ENCODE peak calls at places on chromosomes 13 and 19, in five cellular contexts. G is SK-N-SH, M is AG04450, X is dorsolateral prefrontal cortex, K is heart left ventricle. O is an unnamed sample.

GRCh38 chr13:33610471-33611015 is 207.4 kb upstream of the RFC3 start:
- DNase-seq in X (peak), G (no peak), M (no peak), K (peak), O (peak)

GRCh38 chr13:27599845-27600553 is 20.3 kb downstream of the LNX2 start:
- DNase-seq in G (peak), M (no peak), K (peak), X (no peak), O (no peak)

GRCh38 chr13:109036091-109036490 is 406.7 kb downstream of the MYO16 start:
- DNase-seq in X (no peak), M (no peak), G (no peak), K (no peak), O (no peak)

GRCh38 chr19:18488838-18489626 is 32.8 kb downstream of the ELL start:
- DNase-seq in G (peak), M (no peak), K (no peak), X (no peak), O (no peak)

GRCh38 chr13:46866150-46866549 is 30.7 kb downstream of the HTR2A start:
- DNase-seq in X (no peak), G (peak), M (peak), K (no peak), O (no peak)

GRCh38 chr19:18401580-18402112 is 4.2 kb upstream of the LRRC25 start:
- DNase-seq in K (peak), X (no peak), G (no peak), M (no peak), O (no peak)

GRCh38 chr13:32734511-32734910 is 148.3 kb downstream of the PDS5B start:
- DNase-seq in K (no peak), X (no peak), M (peak), G (no peak), O (no peak)

GRCh38 chr19:47399198-47399597 is 20.1 kb downstream of the MEIS3 start:
- DNase-seq in G (no peak), K (no peak), X (no peak), M (no peak), O (no peak)

GRCh38 chr13:54633461-54633860 is 1604.8 kb downstream of the OLFM4 start:
- DNase-seq in M (no peak), K (no peak), G (no peak), X (no peak), O (no peak)

GRCh38 chr19:4089400-4089908 is 22.8 kb upstream of the ZBTB7A start:
- DNase-seq in M (no peak), X (no peak), G (no peak), K (no peak), O (peak)

GRCh38 chr19:45125975-45126493 is 33.1 kb downstream of the PPP1R37 start:
- DNase-seq in K (peak), M (peak), X (no peak), G (peak), O (peak)

GRCh38 chr19:4597278-4597974 is 37.9 kb upstream of the SEMA6B start:
- DNase-seq in G (no peak), M (no peak), K (no peak), X (no peak), O (no peak)

GRCh38 chr13:110714798-110715394 is 1.4 kb downstream of the ING1 start:
- DNase-seq in X (peak), K (peak), M (no peak), G (no peak), O (no peak)

GRCh38 chr19:36152061-36152885 is at the start of gene COX7A1:
- DNase-seq in X (no peak), G (no peak), K (peak), M (no peak), O (no peak)

DNA sequence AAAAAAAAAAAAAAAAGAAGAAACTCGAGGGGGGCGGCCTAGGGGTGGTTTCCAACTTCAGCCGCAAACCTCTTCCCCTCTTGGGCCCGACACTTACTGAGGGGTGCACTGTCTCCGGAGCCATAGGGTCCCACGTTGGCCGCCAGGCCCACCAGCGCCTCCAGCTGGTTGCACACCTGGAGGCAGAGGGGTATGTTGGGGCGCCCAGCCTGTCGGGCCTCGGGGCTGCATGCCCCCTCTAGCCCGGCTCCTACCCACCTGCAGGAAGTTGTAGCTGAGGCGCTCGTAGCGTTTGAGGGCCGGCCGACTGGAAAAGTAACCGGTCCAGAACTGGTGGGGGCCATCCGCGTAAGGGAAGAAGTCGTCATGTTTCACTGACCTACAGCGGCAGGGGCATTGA is 8.6 kb downstream of the MAN2B1 start:
- DNase-seq in K (no peak), X (no peak), G (no peak), M (no peak), O (no peak)
- TF ChIP-seq CTCF in K (no peak), X (no peak), G (no peak), M (peak), O (no peak)

GRCh38 chr13:106497079-106497478 is 38.4 kb downstream of the EFNB2 start:
- DNase-seq in M (no peak), G (no peak), K (no peak), X (no peak), O (no peak)
- H3K27ac ChIP-seq in M (no peak), G (no peak), K (peak), X (peak), O (no peak)

DNA sequence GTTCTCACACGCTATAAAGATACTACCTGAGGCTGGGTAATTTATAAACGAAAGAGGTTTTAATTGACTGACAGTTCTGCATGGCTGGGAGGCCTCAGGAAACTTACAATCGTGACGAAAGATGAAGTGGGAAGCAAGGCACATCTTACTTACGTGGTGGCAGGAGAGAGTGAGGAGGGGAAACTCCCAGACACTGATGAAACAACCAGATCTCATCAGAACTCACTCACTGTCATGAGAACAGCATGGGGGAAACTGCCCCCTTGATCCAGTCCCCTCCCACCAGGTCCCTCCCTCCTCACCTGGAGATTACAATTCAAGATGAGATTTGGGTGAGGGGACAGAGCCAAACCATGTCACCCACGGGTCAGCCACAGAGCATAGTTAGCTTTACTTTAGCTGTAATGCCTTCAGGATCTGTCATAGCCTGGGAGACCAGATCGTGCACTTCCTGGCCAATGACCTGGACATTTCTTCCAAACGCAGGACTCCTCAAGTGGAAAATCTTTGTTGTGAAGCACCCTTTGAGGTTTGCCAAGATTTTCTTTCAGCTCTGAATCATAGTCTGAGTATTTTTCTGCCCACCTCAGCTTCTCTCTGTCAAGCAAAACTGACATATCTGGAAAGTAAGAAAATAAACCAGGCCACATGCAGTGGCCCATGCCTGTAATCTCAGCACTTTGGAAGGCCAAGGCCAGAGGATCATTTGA is 25.2 kb upstream of the HIF3A start:
- DNase-seq in G (no peak), M (no peak), K (no peak), X (no peak), O (no peak)
- H3K4me3 ChIP-seq in G (no peak), M (no peak), K (no peak), X (no peak), O (no peak)

GRCh38 chr19:13906910-13907309 is 909 bp downstream of the CC2D1A start:
- DNase-seq in G (no peak), X (no peak), M (no peak), K (no peak), O (no peak)

GRCh38 chr19:13908674-13909073 is 2.7 kb downstream of the CC2D1A start:
- DNase-seq in X (no peak), G (no peak), K (no peak), M (no peak), O (no peak)

GRCh38 chr19:13906525-13906904 is 514 bp downstream of the CC2D1A start:
- DNase-seq in M (no peak), K (no peak), G (peak), X (no peak), O (peak)

GRCh38 chr19:13902993-13903555 is 2.8 kb downstream of the BRME1 start:
- DNase-seq in G (peak), X (no peak), K (no peak), M (no peak), O (no peak)

GRCh38 chr19:13905634-13906524 is at the start of the genes BRME1 and CC2D1A:
- DNase-seq in K (peak), G (peak), M (peak), X (peak), O (peak)
- TF ChIP-seq CTCF in K (no peak), G (no peak), M (no peak), X (no peak), O (no peak)

DNA sequence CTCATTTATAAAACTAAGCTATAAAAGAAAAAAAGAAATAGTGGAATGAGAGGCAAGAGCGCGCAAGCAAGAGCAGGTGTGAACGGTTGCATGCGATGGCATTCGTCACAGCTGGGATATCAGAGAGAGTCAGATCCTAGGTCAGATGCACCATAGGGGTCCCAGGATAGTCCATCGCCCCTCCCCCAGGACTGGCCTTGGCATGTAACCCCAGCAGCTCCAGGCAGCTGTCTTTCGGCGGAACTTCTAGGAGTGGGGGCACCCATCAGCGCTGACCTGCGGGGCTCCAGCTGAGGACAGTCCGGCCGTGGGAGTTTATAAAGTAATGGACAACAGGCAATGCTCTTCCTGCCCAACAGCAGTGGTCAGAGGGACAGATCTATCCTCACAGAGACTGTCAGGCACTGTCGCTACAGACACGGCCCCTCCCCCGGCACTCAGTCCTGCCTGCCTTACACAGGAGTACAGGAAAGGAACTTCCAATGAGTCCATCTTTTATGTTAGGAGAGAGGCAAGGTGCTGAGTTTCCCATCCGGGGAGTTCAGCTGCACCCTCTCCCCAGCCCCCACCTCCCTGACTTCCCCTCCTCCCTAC is 1.4 kb downstream of the SIAH3 start:
- DNase-seq in M (no peak), X (no peak), K (no peak), G (peak), O (no peak)
- H3K27ac ChIP-seq in M (no peak), X (no peak), K (no peak), G (no peak), O (no peak)

DNA sequence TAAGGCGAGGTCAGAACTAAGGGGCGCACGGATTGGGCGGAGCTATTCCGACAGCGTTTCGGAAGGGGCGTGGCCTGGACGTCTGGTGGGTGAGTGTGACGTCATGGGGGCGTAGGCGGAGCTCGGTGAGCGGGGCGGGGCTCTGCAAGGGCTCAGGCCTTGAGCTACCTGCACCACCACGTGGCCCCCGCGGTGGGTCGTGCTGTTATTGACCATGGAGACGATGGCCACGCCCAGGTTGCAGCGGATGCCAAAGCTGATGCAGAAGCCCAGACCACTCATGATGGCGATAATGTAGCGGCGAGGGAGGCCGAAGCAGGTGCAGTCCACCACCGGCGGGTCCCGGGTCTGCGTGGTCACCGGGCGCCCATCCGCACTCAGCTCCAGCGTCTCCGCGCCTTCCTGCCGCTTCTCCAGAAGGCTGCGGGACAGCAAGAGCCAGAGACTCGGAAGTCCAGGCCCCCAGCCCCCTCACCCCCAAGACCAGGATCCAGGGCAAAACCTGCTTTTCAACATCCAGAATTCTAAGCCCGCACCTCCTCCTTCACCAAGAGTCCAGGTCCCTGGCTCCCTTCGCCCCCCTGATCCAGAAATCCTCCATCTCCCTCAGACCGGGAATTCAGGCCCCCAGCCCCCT is 4.8 kb downstream of the SLC17A7 start:
- DNase-seq in K (no peak), M (no peak), G (peak), X (no peak), O (no peak)
- H3K4me3 ChIP-seq in K (no peak), M (no peak), G (no peak), X (peak), O (no peak)

GRCh38 chr19:23345838-23346237 is 49.4 kb downstream of the ZNF91 start:
- DNase-seq in X (no peak), K (no peak), G (no peak), M (no peak), O (no peak)
- TF ChIP-seq CTCF in X (no peak), K (no peak), G (no peak), M (no peak), O (no peak)